ENCODE peak calls at places on chromosome 17, in ten cellular contexts. L is progenitor cell of endocrine pancreas, Z is uterus, G is BJ, N is upper lobe of right lung, Y is omental fat pad, A is tibial artery, I is neural progenitor cell, B is heart right ventricle, M is WTC11. F is an unnamed sample.

GRCh38 chr17:54744750-54745149 is 155.9 kb upstream of the TOM1L1 start:
- DNase-seq in L (no peak), M (no peak), Y (no peak), B (no peak), A (no peak), N (no peak), I (no peak), G (no peak), Z (no peak), F (no peak)

GRCh38 chr17:63550816-63551639 is 751 bp downstream of the DCAF7 start:
- DNase-seq in I (peak), B (no peak), M (no peak), Z (no peak), G (no peak), Y (no peak), A (no peak), N (peak), L (no peak), F (no peak)

GRCh38 chr17:33893192-33893591 is 361.9 kb upstream of the CCL2 start:
- DNase-seq in G (no peak), Z (no peak), M (no peak), A (no peak), I (no peak), N (no peak), B (no peak), L (no peak), Y (no peak), F (no peak)

GRCh38 chr17:33989357-33990148 is 265.5 kb upstream of the CCL2 start:
- DNase-seq in I (no peak), M (no peak), N (no peak), Z (no peak), B (no peak), A (no peak), Y (no peak), G (no peak), L (no peak), F (no peak)

GRCh38 chr17:79033741-79034501 is 10.0 kb downstream of the C1QTNF1 start:
- DNase-seq in G (no peak), B (peak), A (no peak), L (no peak), M (no peak), Z (peak), N (peak), Y (no peak), I (no peak), F (no peak)

GRCh38 chr17:76617838-76618237 is 25.7 kb downstream of the ST6GALNAC1 start:
- DNase-seq in N (no peak), A (no peak), L (no peak), B (no peak), I (no peak), G (no peak), Z (no peak), Y (no peak), M (no peak), F (no peak)

GRCh38 chr17:74919440-74920305 is 3.4 kb downstream of the USH1G start:
- DNase-seq in Z (no peak), M (peak), I (peak), G (no peak), B (no peak), A (no peak), N (no peak), L (no peak), Y (no peak), F (no peak)

GRCh38 chr17:83053779-83054451 is 25.5 kb upstream of the METRNL start:
- DNase-seq in Y (no peak), B (no peak), L (no peak), I (no peak), A (peak), Z (peak), N (peak), G (no peak), M (no peak), F (no peak)

GRCh38 chr17:74746376-74746775 is 2.1 kb upstream of the NHERF1 start:
- DNase-seq in N (no peak), M (no peak), I (peak), G (no peak), A (no peak), L (no peak), Z (no peak), Y (no peak), B (no peak), F (no peak)

GRCh38 chr17:32319548-32319905 is 22.4 kb downstream of the C17orf75 start:
- DNase-seq in Z (peak), B (peak), A (peak), L (peak), G (no peak), N (peak), M (peak), I (peak), Y (peak), F (no peak)

GRCh38 chr17:70254735-70255460 is 85.6 kb downstream of the KCNJ2 start:
- DNase-seq in N (no peak), B (no peak), I (no peak), M (no peak), A (no peak), L (no peak), Y (no peak), Z (no peak), G (no peak), F (no peak)

DNA sequence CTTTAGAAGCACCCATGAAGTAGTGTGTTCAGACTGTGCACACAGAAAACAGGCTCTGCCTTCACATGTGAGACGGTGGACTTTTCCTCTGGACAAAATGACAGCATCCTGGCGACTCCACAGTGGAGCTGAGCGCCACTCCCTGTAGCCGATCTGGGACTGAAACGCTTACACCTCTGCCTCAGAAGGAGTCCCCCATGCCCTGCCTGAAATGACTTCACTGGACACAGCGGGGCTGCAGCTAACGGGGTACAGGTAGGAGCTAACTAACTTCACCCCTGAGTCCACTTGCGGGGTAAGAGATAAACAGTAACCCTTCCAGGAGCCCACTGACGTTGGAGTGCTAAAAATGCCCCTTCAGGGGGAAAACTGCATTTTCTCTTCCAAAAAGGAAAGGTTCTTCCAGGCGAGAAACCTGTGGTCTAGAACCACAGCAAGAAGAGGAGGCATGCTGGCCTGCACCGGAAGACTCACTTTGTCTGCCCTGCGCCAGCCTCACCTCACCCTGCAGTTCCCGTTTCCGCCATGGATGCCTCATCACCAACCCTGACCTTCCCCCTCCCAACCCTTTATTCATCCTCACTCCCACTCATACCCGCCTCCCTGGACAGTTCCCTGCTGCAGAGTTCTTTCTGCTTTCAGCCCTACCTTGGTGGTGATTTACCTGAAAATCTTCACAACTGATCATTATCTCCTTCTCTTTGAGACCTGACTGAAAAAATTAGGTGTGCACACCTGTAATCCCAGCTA is 19.4 kb upstream of the ENDOV start:
- DNase-seq in G (no peak), Y (no peak), B (no peak), I (no peak), A (peak), N (no peak), L (no peak), M (no peak), Z (no peak), F (no peak)
- TF ChIP-seq CTCF in G (no peak), Y (no peak), B (no peak), I (no peak), A (no peak), N (no peak), L (no peak), M (no peak), Z (no peak), F (no peak)

DNA sequence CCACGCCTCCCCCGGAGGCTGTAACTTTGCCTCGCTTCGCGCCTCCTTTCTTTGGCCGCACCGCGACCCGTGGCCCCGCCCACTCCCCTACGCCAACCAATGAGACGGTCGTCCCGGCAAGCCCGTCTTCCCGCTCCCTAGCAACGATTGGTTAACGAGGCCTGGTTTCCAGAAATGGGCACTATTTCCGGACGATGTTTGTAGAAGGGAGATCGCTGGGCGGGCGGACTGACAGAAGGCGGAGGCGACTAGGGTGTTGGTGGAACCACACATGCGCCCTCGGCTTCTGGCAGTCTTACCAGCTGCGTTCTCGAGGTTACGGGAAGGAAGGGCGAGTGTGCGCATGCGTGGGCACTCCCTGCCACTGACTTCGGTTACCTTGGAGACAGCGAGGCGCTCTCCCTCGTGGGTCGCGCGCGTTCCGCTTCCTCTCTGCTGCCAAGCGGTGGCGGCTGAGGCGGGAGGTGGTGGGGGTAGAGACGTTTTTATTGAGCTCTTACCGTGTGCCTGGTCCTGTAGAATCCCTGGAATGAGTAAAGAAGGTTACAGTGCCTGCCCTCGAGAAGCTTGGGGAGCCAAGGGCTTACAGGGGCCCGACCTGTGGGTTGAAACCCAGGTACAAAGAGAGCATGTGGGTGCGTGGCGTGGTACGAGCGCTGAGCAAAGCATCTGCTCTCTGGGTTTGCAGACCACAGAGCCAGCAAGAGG is 447 bp upstream of the MAP3K14 start:
- DNase-seq in M (peak), Z (peak), N (peak), G (peak), Y (peak), A (peak), B (peak), I (peak), L (peak), F (peak)
- TF ChIP-seq CTCF in M (no peak), Z (no peak), N (no peak), G (peak), Y (no peak), A (no peak), B (no peak), I (no peak), L (no peak), F (no peak)

GRCh38 chr17:11388061-11388460 is 147.0 kb downstream of the SHISA6 start:
- DNase-seq in Y (no peak), G (no peak), I (peak), N (no peak), A (no peak), L (no peak), M (no peak), Z (no peak), B (no peak), F (no peak)

GRCh38 chr17:11389583-11389982 is 148.6 kb downstream of the SHISA6 start:
- DNase-seq in I (no peak), A (no peak), M (no peak), G (no peak), L (no peak), Z (no peak), B (no peak), N (no peak), Y (no peak), F (no peak)

DNA sequence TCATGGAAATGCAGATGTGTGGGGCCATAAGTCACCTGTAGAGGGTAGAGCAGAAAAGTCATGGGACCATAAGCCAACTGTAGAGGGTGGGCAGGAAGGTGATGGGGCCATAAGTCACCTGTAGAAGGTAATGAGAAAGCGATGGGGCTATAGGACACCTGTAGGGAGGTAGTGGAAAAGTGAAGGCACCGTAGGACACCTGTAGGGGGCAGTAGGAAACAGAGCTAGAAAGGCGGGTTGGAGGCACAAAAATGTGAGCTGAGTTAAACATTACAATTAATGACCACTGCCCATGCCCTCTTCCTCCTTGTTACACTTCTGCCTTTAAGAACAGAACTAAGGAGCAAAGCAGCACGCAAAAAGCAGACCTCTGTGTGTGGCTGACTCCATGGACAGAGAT is 150.1 kb downstream of the SHISA6 start:
- DNase-seq in G (no peak), A (no peak), L (no peak), B (no peak), Y (no peak), M (peak), I (peak), Z (no peak), N (no peak), F (no peak)
- TF ChIP-seq CTCF in G (no peak), A (no peak), L (peak), B (no peak), Y (no peak), M (no peak), I (peak), Z (no peak), N (peak), F (no peak)

DNA sequence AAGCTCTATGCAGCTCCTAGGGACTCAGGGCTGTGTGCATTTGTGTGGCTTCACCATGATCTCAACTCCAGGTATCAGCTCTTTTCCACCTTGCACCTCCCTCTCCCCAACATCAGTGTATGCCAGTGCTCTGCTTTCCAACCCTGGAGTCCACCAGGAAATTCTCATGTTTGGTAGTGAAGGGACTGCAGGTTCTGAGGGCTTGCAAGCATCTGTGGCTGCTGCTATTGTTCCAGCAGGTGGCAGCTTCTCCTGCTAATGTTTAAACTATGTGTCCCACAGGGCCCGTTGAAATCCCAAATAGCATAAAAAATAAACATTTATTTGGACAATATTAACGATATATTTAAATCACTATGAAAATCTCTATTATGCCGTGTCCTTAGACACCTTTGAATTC is 82.0 kb downstream of the RGS9 start:
- DNase-seq in N (no peak), M (no peak), G (no peak), Y (no peak), I (no peak), B (no peak), Z (no peak), L (no peak), A (no peak), F (no peak)
- TF ChIP-seq CTCF in N (no peak), M (no peak), G (peak), Y (no peak), I (peak), B (no peak), Z (peak), L (peak), A (no peak), F (peak)

DNA sequence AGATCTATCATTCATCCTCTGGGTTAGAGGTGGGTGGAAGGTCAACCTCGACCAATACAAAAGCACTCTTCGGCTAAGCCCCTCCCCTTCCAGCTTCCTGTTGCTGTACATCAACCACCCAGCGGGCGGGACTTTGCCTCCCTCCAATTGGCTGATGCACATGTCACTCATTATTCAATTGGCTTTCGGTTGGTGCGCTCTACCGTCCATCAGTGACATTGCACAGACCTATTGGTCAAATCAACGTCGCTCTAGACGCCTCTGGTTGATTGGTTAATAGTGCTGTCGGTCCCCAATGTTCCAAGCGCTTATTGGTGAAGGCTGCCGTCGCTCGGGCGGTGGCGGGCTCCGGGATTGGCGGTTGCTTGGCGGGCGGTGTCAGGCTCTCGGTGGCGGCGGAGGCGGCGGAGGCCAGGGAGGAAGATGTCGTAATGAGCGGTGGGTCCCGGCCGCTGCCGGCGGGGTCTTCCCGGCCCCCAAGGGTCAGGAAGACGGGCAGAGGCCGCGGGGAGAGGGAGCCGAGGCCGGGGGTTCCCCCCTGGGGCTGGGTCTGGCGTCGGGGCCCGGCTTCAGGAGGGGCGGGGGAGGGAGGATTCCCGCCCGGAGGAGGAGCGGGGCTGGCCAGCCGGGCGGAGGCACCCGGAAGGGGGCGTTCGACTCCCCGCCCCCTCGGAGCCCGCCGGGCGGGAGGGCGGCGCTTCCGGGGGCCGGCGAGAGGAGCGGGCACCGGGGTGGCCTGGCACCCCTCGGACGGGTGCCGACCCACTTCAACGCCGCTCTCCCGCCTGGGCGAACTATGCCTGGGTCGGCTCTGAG is at the start of gene SP2:
- DNase-seq in N (peak), Y (peak), I (peak), Z (peak), L (peak), M (peak), A (peak), B (peak), G (peak), F (peak)
- TF ChIP-seq CTCF in N (peak), Y (no peak), I (peak), Z (no peak), L (peak), M (no peak), A (peak), B (no peak), G (no peak), F (no peak)

DNA sequence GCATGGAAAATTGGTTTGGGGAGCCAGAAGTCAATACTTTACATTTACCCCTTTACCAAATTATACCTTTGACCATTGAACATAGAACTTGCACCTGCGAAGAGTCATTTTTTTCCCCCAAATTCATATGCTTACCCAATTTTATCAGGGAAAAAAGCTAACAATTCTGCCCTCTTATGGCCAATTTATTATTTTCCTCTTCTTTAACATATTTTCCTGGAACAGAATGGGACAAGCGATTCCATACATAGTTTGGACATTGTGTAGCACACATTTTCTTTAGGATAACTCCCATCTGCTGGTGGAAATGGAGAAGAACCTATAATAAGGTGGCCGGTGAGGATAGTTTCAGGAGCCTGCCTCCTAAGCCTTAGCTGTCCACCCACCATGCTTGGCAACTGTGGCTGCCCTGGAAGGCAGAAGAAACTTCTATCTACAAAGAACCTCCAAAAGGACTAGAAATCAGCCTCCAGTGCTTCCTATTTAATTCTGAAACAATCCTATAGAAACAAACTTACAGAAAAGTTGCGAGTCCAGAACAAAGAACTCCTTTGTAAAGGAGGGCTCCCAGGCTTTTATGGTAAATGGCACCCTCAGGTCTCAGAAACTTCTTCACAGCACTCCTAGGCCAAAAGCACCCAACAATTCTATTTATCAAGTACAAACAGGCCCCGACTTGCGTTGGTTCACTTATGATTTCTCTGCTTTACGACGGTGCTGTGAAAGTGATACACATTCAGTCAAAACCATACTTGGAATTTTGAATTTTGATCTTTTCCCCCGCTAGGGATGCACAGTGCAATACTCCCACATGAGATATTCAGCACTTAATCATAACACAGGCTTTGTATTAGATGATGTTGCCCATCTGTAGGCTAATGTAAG is 64.1 kb upstream of the CACNG4 start:
- DNase-seq in I (no peak), B (no peak), Z (no peak), A (no peak), Y (no peak), L (no peak), G (no peak), M (no peak), N (peak), F (no peak)
- TF ChIP-seq CTCF in I (peak), B (no peak), Z (no peak), A (no peak), Y (no peak), L (peak), G (peak), M (no peak), N (peak), F (peak)

DNA sequence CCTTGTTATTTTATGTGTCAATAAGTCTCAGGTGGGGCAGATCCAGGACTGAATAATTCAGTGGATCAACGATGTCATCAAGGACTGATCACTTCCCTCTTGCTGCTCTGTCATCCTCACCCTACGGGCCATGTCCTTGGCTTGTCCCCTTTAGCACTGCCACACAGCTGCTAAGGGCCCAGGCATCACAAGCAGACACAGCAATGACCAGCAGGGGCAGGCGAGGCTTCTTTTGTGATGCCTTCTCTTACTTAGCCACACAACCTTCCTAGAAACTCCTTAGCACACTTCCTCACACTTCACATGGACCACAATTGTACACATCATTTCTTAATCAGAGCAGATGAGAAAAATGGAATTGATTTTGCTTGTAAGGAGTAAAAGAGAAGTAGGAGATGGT is 356.3 kb upstream of the SOX9 start:
- DNase-seq in N (no peak), A (no peak), Z (no peak), L (peak), G (no peak), I (peak), B (no peak), M (peak), Y (no peak), F (no peak)
- TF ChIP-seq CTCF in N (no peak), A (no peak), Z (no peak), L (peak), G (peak), I (peak), B (no peak), M (peak), Y (no peak), F (peak)

F was measured in D721Med.